ENCODE peak calls at places on chromosomes 16 and 17, in nine cellular contexts. Z is IMR-90; D is psoas muscle; I is CD4-positive, alpha-beta T cell; V is CD8-positive, alpha-beta T cell; M is body of pancreas; S is astrocyte; E is WERI-Rb-1; K is upper lobe of left lung. P is an unnamed sample.
A peak's percentile ranks its signal among the peaks of the same experiment; 100 is the strongest.

GRCh38 chr16:31421587-31421986 is 6.6 kb downstream of the COX6A2 start:
- DNase-seq in Z (no peak), D (no peak), I (no peak), V (peak; percentile 16), M (no peak), S (no peak), E (no peak), K (no peak), P (no peak)

GRCh38 chr17:79508291-79508716 is 102.5 kb downstream of the RBFOX3 start:
- DNase-seq in Z (no peak), D (no peak), I (no peak), V (no peak), M (no peak), S (no peak), E (no peak), K (peak; percentile 79), P (no peak)

GRCh38 chr17:82358467-82359350 is at the start of gene TEX19:
- DNase-seq in Z (no peak), D (no peak), I (no peak), V (no peak), M (no peak), S (no peak), E (peak; percentile 61), K (no peak), P (no peak)

GRCh38 chr17:40023590-40024292 is 8.5 kb downstream of the CSF3 start:
- DNase-seq in Z (no peak), D (no peak), I (no peak), V (no peak), M (no peak), S (no peak), E (no peak), K (no peak), P (no peak)

GRCh38 chr17:67260051-67260987 is 15.3 kb upstream of the HELZ start:
- DNase-seq in Z (peak; percentile 75), D (no peak), I (no peak), V (no peak), M (no peak), S (peak; percentile 13), E (no peak), K (no peak), P (no peak)

GRCh38 chr16:19374402-19374801 is 43.3 kb upstream of the TMC5 start:
- DNase-seq in Z (no peak), D (no peak), I (no peak), V (no peak), M (no peak), S (no peak), E (no peak), K (no peak), P (no peak)

GRCh38 chr17:49523706-49524472 is 28.8 kb downstream of the NGFR start:
- DNase-seq in Z (no peak), D (no peak), I (peak; percentile 26), V (no peak), M (no peak), S (no peak), E (no peak), K (no peak), P (peak; percentile 21)

GRCh38 chr17:37339321-37339720 is 36.5 kb upstream of the C17orf78 start:
- DNase-seq in Z (no peak), D (no peak), I (no peak), V (no peak), M (no peak), S (peak; percentile 3), E (no peak), K (no peak), P (no peak)

GRCh38 chr17:69802045-69802740 is 272.8 kb upstream of the KCNJ16 start:
- DNase-seq in Z (no peak), D (no peak), I (no peak), V (no peak), M (no peak), S (no peak), E (no peak), K (peak; percentile 36), P (no peak)

GRCh38 chr16:3173892-3174617 is 13.9 kb upstream of the OR1F1 start:
- DNase-seq in Z (no peak), D (no peak), I (no peak), V (no peak), M (no peak), S (no peak), E (peak; percentile 87), K (no peak), P (no peak)

GRCh38 chr17:33012522-33013033 is 20.9 kb downstream of the SPACA3 start:
- DNase-seq in Z (peak; percentile 98), D (no peak), I (no peak), V (no peak), M (no peak), S (peak; percentile 93), E (no peak), K (no peak), P (no peak)

GRCh38 chr17:6254036-6254435 is 180.9 kb downstream of the AIPL1 start:
- DNase-seq in Z (no peak), D (no peak), I (no peak), V (no peak), M (no peak), S (peak; percentile 12), E (no peak), K (no peak), P (no peak)

GRCh38 chr17:57892820-57893595 is 43.2 kb upstream of the MRPS23 start:
- DNase-seq in Z (peak; percentile 98), D (peak; percentile 97), I (no peak), V (no peak), M (peak; percentile 88), S (peak; percentile 96), E (peak; percentile 73), K (no peak), P (no peak)

GRCh38 chr16:55499951-55500350 is 8.9 kb upstream of the LPCAT2 start:
- DNase-seq in Z (peak; percentile 99), D (no peak), I (no peak), V (no peak), M (no peak), S (peak; percentile 100), E (peak; percentile 40), K (no peak), P (no peak)

GRCh38 chr17:80704381-80704819 is 159.8 kb downstream of the RPTOR start:
- DNase-seq in Z (peak; percentile 38), D (no peak), I (no peak), V (no peak), M (no peak), S (peak; percentile 27), E (no peak), K (no peak), P (no peak)

GRCh38 chr16:6066601-6067000 is 969.0 kb upstream of the EEF2KMT start:
- DNase-seq in Z (no peak), D (no peak), I (no peak), V (no peak), M (no peak), S (no peak), E (peak; percentile 65), K (no peak), P (no peak)

GRCh38 chr17:66713533-66714042 is 121.3 kb upstream of the CACNG5 start:
- DNase-seq in Z (no peak), D (no peak), I (no peak), V (no peak), M (no peak), S (no peak), E (no peak), K (no peak), P (no peak)

GRCh38 chr17:53127331-53127730 is 695.4 kb upstream of the KIF2B start:
- DNase-seq in Z (no peak), D (no peak), I (no peak), V (no peak), M (no peak), S (no peak), E (no peak), K (no peak), P (no peak)

GRCh38 chr16:84985079-84986065 is 26.0 kb downstream of the ZDHHC7 start:
- DNase-seq in Z (peak; percentile 93), D (peak; percentile 81), I (no peak), V (no peak), M (no peak), S (peak; percentile 89), E (no peak), K (no peak), P (no peak)

GRCh38 chr17:14972844-14973243 is 292.3 kb downstream of the PMP22 start:
- DNase-seq in Z (no peak), D (no peak), I (no peak), V (no peak), M (no peak), S (no peak), E (no peak), K (no peak), P (no peak)

GRCh38 chr16:34801875-34802274 is 1342.5 kb downstream of the TP53TG3F start:
- DNase-seq in Z (no peak), D (peak; percentile 35), I (no peak), V (no peak), M (no peak), S (no peak), E (no peak), K (peak; percentile 69), P (no peak)
- H3K9me3 ChIP-seq in Z (no peaks in the 10 kb centered on the region), D (no peaks in the 10 kb centered on the region), I (no peaks in the 10 kb centered on the region), V (no peaks in the 10 kb centered on the region), M (no peaks in the 10 kb centered on the region), S (no peaks in the 10 kb centered on the region), E (no peaks in the 10 kb centered on the region), K (peaks cover 29% of the 10 kb centered on the region), P (no peaks in the 10 kb centered on the region)

DNA sequence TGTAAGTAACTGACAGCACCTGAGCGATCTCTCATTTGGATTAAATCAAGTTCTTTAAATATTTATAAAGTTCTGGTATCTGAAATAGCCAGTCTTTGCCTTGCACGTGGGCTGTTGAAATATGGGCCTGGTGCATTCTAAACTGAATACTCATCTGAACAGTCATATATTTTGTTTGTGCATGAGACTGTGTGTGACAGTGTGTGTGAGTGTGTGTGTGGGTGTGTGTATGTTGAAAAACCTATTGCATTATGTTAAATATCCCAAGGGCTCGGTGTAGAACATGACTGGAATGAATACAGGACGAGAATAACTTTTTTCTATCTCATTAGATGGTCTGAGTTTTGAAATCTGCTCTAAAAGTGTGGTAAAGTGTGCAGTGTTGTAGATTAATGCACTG is 82.4 kb upstream of the TOX3 start:
- DNase-seq in Z (no peak), D (no peak), I (no peak), V (no peak), M (no peak), S (no peak), E (no peak), K (no peak), P (no peak)
- H3K9me3 ChIP-seq in Z (peaks cover 16% of the 10 kb centered on the region), D (no peaks in the 10 kb centered on the region), I (no peaks in the 10 kb centered on the region), V (no peaks in the 10 kb centered on the region), M (no peaks in the 10 kb centered on the region), S (peaks cover 3% of the 10 kb centered on the region), E (no peaks in the 10 kb centered on the region), K (peaks cover 6% of the 10 kb centered on the region), P (no peaks in the 10 kb centered on the region)

GRCh38 chr16:63816304-63816703 is 1305.6 kb downstream of the CDH11 start:
- DNase-seq in Z (no peak), D (no peak), I (no peak), V (no peak), M (no peak), S (no peak), E (no peak), K (no peak), P (no peak)

GRCh38 chr16:63808730-63809129 is 1313.1 kb downstream of the CDH11 start:
- DNase-seq in Z (no peak), D (no peak), I (no peak), V (no peak), M (no peak), S (no peak), E (no peak), K (no peak), P (no peak)

GRCh38 chr16:63813862-63814261 is 1308.0 kb downstream of the CDH11 start:
- DNase-seq in Z (no peak), D (no peak), I (no peak), V (no peak), M (no peak), S (no peak), E (no peak), K (no peak), P (no peak)
- H3K9me3 ChIP-seq in Z (no peaks in the 10 kb centered on the region), D (no peaks in the 10 kb centered on the region), I (no peaks in the 10 kb centered on the region), V (peaks cover under 1% of the 10 kb centered on the region), M (no peaks in the 10 kb centered on the region), S (no peaks in the 10 kb centered on the region), E (no peaks in the 10 kb centered on the region), K (no peaks in the 10 kb centered on the region), P (no peaks in the 10 kb centered on the region)

GRCh38 chr17:5191541-5192417 is at the start of gene ZNF594:
- DNase-seq in Z (peak; percentile 94), D (peak; percentile 99), I (peak; percentile 98), V (peak; percentile 97), M (peak; percentile 95), S (peak; percentile 91), E (peak; percentile 98), K (peak; percentile 99), P (peak; percentile 97)
- H3K9me3 ChIP-seq in Z (peaks cover 23% of the 10 kb centered on the region), D (peaks cover 31% of the 10 kb centered on the region), I (peaks cover 14% of the 10 kb centered on the region), V (no peaks in the 10 kb centered on the region), M (no peaks in the 10 kb centered on the region), S (peaks cover 10% of the 10 kb centered on the region), E (peaks cover 11% of the 10 kb centered on the region), K (peaks cover 21% of the 10 kb centered on the region), P (no peaks in the 10 kb centered on the region)

P was measured in T-helper 17 cell.